ENCODE peak calls at places on chromosomes 1 and 21, in nine cellular contexts. R is transverse colon, S is HFF-Myc, H is fibroblast of mammary gland, X is AG04450, Y is cardiac fibroblast, W is cardiac muscle cell, M is fibroblast of pulmonary artery, V is lower lobe of right lung. B is an unnamed sample.

GRCh38 chr1:67126111-67126746 is 8.5 kb downstream of the C1orf141 start:
- DNase-seq in M (peak; percentile 24), S (no peak), R (no peak), X (no peak), H (peak; percentile 30), V (no peak), Y (peak; percentile 29), W (peak; percentile 43), B (no peak)

GRCh38 chr1:204568576-204569206 is 52.5 kb downstream of the MDM4 start:
- DNase-seq in H (no peak), X (no peak), Y (no peak), R (no peak), V (no peak), S (no peak), M (no peak), W (no peak), B (no peak)

GRCh38 chr1:94683886-94684285 is 136.3 kb upstream of the SLC44A3 start:
- DNase-seq in M (no peak), H (no peak), V (no peak), R (no peak), X (no peak), S (no peak), W (no peak), Y (no peak), B (no peak)

GRCh38 chr1:9128161-9128519 is 762 bp downstream of the GPR157 start:
- DNase-seq in M (no peak), Y (no peak), X (no peak), H (no peak), V (peak; percentile 76), S (no peak), R (peak; percentile 59), W (no peak), B (no peak)

GRCh38 chr1:210252621-210253041 is 20.0 kb downstream of the SERTAD4 start:
- DNase-seq in M (no peak), V (peak; percentile 55), Y (peak; percentile 13), H (no peak), R (peak; percentile 76), X (no peak), W (peak; percentile 37), S (no peak), B (no peak)

GRCh38 chr1:203676455-203676854 is 49.8 kb downstream of the ATP2B4 start:
- DNase-seq in W (no peak), X (no peak), H (no peak), V (no peak), Y (no peak), M (no peak), S (no peak), R (no peak), B (no peak)

GRCh38 chr21:14740692-14741091 is 194.6 kb upstream of the SAMSN1 start:
- DNase-seq in V (no peak), X (no peak), R (no peak), S (no peak), Y (no peak), W (no peak), H (peak; percentile 18), M (no peak), B (no peak)

GRCh38 chr1:110084226-110085078 is 14.0 kb upstream of the ALX3 start:
- DNase-seq in M (peak; percentile 36), X (peak; percentile 6), W (peak; percentile 52), V (peak; percentile 79), Y (peak; percentile 48), R (peak; percentile 67), H (peak; percentile 19), S (no peak), B (peak; percentile 57)

GRCh38 chr1:179875606-179876288 is 1.9 kb downstream of the TOR1AIP2 start:
- DNase-seq in M (no peak), Y (no peak), V (no peak), X (no peak), S (no peak), H (no peak), R (no peak), W (no peak), B (no peak)

GRCh38 chr1:11847667-11848445 is at the start of gene NPPA:
- DNase-seq in H (peak; percentile 29), V (no peak), M (no peak), Y (peak; percentile 15), R (no peak), S (peak; percentile 55), X (no peak), W (no peak), B (no peak)

GRCh38 chr1:107175102-107175501 is 34.3 kb downstream of the NTNG1 start:
- DNase-seq in H (no peak), X (no peak), S (no peak), R (no peak), M (no peak), V (no peak), W (no peak), Y (no peak), B (no peak)

GRCh38 chr1:105294838-105295237 is 1545.1 kb downstream of the AMY1C start:
- DNase-seq in R (no peak), X (no peak), H (no peak), V (no peak), M (no peak), W (no peak), Y (no peak), S (no peak), B (no peak)

GRCh38 chr1:20282544-20282943 is 8.1 kb upstream of the VWA5B1 start:
- DNase-seq in R (no peak), H (no peak), Y (no peak), W (no peak), M (no peak), X (no peak), V (no peak), S (no peak), B (no peak)

GRCh38 chr1:9320520-9321479 is 28.1 kb downstream of the SPSB1 start:
- DNase-seq in X (peak; percentile 41), W (no peak), H (no peak), V (no peak), S (no peak), R (no peak), M (no peak), Y (no peak), B (peak; percentile 93)

GRCh38 chr1:41662656-41663437 is 178.4 kb upstream of the EDN2 start:
- DNase-seq in H (peak; percentile 90), X (no peak), V (peak; percentile 61), M (peak; percentile 54), W (peak; percentile 68), Y (peak; percentile 74), S (no peak), R (peak; percentile 24), B (peak; percentile 88)
- H3K4me3 ChIP-seq in H (peak overlapping the region; percentile 27), X (peak overlapping the region; percentile 53), V (peak overlapping the region; percentile 51), M (peak overlapping the region; percentile 38), W (peak overlapping the region; percentile 94), Y (peak overlapping the region; percentile 49), S (peak overlapping the region; percentile 40), R (peak overlapping the region; percentile 53), B (peak overlapping the region; percentile 49)

GRCh38 chr1:237736372-237737029 is 154.2 kb downstream of the ZP4 start:
- DNase-seq in X (no peak), R (no peak), W (peak; percentile 49), M (peak; percentile 4), H (no peak), V (no peak), S (no peak), Y (no peak), B (peak; percentile 3)
- TF ChIP-seq CTCF in X (peak; percentile 20), R (peak; percentile 17), W (peak; percentile 55), M (peak; percentile 28), H (peak; percentile 5), V (no peak), S (no peak), Y (no peak), B (peak; percentile 37)

GRCh38 chr1:153565529-153566374 is at the start of gene S100A2:
- DNase-seq in H (peak; percentile 96), M (peak; percentile 84), X (peak; percentile 83), R (peak; percentile 55), S (peak; percentile 72), V (peak; percentile 73), W (peak; percentile 86), Y (peak; percentile 86), B (peak; percentile 90)

GRCh38 chr1:153563991-153564390 is 1.7 kb downstream of the S100A2 start:
- DNase-seq in V (no peak), M (no peak), S (no peak), X (no peak), R (no peak), H (no peak), W (no peak), Y (no peak), B (no peak)

GRCh38 chr1:153560771-153561170 is 4.9 kb downstream of the S100A2 start:
- DNase-seq in X (no peak), R (no peak), S (no peak), W (no peak), Y (no peak), H (no peak), V (no peak), M (no peak), B (no peak)

GRCh38 chr1:153561401-153561985 is 4.2 kb downstream of the S100A2 start:
- DNase-seq in R (no peak), S (no peak), X (no peak), V (no peak), M (no peak), W (no peak), H (no peak), Y (no peak), B (no peak)

DNA sequence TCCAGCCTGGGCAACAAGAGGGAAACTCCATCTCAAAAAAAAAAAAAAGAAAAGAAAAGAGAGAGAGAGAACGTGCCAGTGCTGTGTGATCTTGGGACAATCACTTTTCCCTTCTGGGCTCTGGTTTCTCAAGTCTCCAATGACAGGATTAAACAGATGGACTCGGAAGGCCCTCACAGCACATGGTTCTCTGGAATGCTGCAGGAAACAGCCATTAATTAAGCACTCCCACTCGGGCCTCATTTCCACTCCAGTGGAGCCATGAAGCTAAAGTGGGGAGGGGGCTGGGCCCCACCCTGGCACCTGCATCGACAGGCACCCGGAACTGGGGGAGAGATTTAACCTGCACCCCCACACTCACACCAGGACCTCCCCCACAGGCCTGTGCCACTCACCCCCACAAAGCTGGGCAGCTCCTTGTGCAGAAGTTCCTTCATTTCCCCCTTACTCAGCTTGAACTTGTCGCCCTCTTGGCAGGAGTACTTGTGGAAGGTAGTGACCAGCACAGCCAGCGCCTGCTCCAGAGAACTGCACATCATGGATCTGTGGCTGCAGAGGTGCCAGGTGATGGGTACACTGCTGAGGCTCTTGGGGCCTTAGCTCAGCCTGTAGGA is 2.2 kb downstream of the S100A2 start:
- DNase-seq in R (no peak), W (no peak), H (no peak), Y (no peak), S (no peak), M (no peak), X (no peak), V (peak; percentile 33), B (no peak)
- H3K4me3 ChIP-seq in R (no peak overlapping the region), W (no peak overlapping the region), H (no peak overlapping the region), Y (no peak overlapping the region), S (no peak overlapping the region), M (no peak overlapping the region), X (no peak overlapping the region), V (no peak overlapping the region), B (no peak overlapping the region)

DNA sequence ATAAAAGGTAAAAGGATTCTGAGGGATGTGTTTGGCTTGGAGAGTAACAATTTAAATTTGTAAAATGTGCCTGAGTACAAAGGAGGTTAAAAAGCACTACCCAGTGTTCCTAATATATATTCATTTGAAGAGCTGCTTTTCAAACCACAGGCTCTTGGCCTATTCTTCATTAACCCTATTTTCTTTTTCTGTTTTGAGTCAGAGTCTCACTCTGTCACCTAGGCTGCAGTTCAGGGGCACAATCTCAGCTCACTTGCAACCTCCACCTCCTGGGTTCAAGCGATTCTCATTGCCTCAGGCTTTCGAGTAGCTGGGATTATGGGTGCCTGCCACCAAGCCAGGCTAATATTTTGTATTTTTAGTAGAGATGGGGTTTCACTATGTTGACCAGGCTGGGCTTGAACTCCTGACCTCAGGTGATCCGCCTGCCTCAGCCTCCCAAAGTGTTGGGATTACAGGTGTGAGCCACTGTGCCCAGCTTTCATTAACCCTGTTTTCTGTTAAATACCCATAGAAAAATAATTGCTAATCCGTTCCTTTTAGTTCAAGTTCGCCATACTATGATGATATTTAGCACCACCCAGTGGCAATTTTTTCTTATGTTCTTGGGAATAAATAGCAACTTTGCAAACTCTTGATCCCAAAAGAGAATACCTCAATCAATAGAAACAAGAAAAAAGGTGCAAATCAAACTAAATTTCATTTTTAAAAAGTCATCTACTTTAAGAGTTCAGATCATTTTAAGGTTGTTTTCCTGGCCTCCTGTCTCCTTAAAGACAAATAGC is 30.5 kb downstream of the ZBTB8OS start:
- DNase-seq in X (no peak), H (peak; percentile 44), M (peak; percentile 54), R (no peak), W (peak; percentile 59), V (no peak), Y (peak; percentile 55), S (no peak), B (peak; percentile 38)
- TF ChIP-seq CTCF in X (peak; percentile 29), H (peak; percentile 24), M (peak; percentile 26), R (no peak), W (peak; percentile 22), V (no peak), Y (peak; percentile 10), S (no peak), B (no peak)